ENCODE peak calls at places on chromosomes 1 and 21, in six cellular contexts. Z is left ventricle myocardium inferior, J is PC-3, A is Caco-2, K is heart right ventricle, W is IMR-90. D is an unnamed sample.

GRCh38 chr1:175463856-175464255 is 271.3 kb upstream of the KIAA0040 start:
- DNase-seq in K (no peak), W (no peak), J (no peak), A (no peak), Z (no peak), D (peak)

GRCh38 chr1:9867408-9868243 is 42.4 kb downstream of the CTNNBIP1 start:
- DNase-seq in A (peak), K (peak), Z (peak), J (peak), W (peak), D (peak)

GRCh38 chr1:94962745-94963265 is 35.9 kb upstream of the CNN3 start:
- DNase-seq in Z (no peak), A (peak), J (peak), W (peak), K (peak), D (peak)

GRCh38 chr1:173889885-173890284 is 21.7 kb downstream of the ZBTB37 start:
- DNase-seq in A (no peak), W (no peak), J (no peak), Z (no peak), K (no peak), D (no peak)

GRCh38 chr1:4087530-4088420 is 187.7 kb upstream of the C1orf174 start:
- DNase-seq in Z (no peak), A (no peak), K (no peak), J (no peak), W (no peak), D (no peak)

GRCh38 chr21:30146558-30147282 is 19.9 kb downstream of the CLDN17 start:
- DNase-seq in K (no peak), W (no peak), Z (no peak), J (peak), A (no peak), D (no peak)

GRCh38 chr1:160859166-160859565 is 3.5 kb downstream of the CD244 start:
- DNase-seq in K (no peak), J (no peak), W (no peak), A (no peak), Z (no peak), D (peak)

GRCh38 chr1:77975907-77976306 is 3.0 kb downstream of the FUBP1 start:
- DNase-seq in J (no peak), Z (no peak), W (no peak), K (no peak), A (no peak), D (no peak)

GRCh38 chr21:41779659-41780058 is 12.8 kb upstream of the RIPK4 start:
- DNase-seq in K (no peak), W (no peak), Z (no peak), A (peak), J (peak), D (no peak)

GRCh38 chr21:41777934-41778815 is 11.3 kb upstream of the RIPK4 start:
- DNase-seq in J (peak), Z (peak), K (peak), W (peak), A (peak), D (peak)

GRCh38 chr21:41780337-41781046 is 13.6 kb upstream of the RIPK4 start:
- DNase-seq in J (no peak), Z (no peak), W (no peak), A (no peak), K (no peak), D (no peak)

GRCh38 chr21:41781047-41781405 is 14.2 kb upstream of the RIPK4 start:
- DNase-seq in A (no peak), K (no peak), W (no peak), Z (no peak), J (no peak), D (no peak)

GRCh38 chr21:41778974-41779600 is 12.2 kb upstream of the RIPK4 start:
- DNase-seq in W (no peak), K (no peak), J (peak), Z (no peak), A (peak), D (no peak)
- H3K4me3 ChIP-seq in W (no peak), K (no peak), J (peak), Z (no peak), A (peak), D (no peak)

DNA sequence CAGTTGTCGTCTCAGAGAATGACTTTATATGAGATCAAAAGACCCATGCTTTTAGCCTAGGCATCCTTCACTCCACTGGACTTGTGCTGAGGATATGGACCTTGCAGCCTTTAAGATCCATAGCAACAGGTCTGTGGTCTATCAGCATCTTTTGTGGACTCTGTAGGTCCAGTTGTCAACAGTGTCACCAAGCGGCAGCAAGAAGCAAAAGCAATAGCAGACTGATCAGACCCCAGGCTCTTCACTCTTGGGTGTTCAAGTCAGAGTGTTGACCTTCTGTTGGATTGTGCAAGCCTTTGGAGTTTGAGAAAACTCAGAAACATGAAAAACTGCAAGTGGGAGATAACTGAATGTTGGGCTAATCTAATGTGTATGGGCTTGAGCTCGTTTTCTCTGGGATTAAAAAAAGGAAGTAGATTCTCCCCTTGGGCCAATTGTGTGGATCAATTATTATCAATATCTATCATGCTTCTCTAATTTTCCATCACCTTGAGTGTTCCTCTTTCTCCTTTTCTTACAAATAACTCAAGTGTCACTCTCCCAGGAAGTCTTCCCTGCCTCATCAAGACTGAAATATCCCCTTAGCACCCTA is 144.2 kb downstream of the LYPLAL1 start:
- DNase-seq in W (no peak), K (no peak), Z (no peak), A (peak), J (peak), D (no peak)
- TF ChIP-seq CTCF in W (no peak), K (peak), Z (no peak), A (no peak), J (peak), D (peak)

GRCh38 chr1:60563777-60564176 is 490.2 kb upstream of the C1orf87 start:
- DNase-seq in K (no peak), A (no peak), W (no peak), Z (no peak), J (no peak), D (no peak)
- H3K4me3 ChIP-seq in K (no peak), A (no peak), W (no peak), Z (no peak), J (no peak), D (no peak)

DNA sequence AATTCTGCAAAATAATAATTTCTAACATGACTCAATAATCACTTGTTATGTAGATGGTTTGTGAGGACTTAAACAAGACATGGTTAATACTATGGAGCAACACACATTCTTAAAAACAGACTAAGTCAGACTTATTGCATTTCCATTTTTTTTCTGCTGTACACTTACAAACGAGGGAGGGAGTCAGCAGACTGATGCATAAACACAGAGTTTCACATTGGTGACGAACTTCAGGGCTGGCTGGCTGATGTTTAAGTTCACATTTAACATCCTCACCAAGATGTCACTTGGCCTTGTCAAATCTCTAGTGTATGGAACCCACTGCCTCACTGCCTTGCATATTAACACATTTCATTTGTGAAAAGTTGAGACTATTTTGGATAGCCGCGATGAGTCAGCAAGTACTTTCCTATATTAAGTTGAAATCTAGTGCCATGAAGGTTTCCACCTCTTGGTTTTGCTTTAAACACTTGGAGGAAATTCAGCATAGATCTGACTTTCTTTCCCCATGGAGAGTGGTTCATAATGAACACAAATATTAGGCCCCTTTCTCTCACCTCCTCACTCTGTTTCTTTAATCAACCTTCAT is 337.5 kb upstream of the RUNX1 start:
- DNase-seq in Z (no peak), J (no peak), K (no peak), W (peak), A (no peak), D (peak)
- TF ChIP-seq CTCF in Z (no peak), J (no peak), K (no peak), W (no peak), A (no peak), D (no peak)

GRCh38 chr1:92029241-92029922 is 403 bp upstream of the EPHX4 start:
- DNase-seq in A (no peak), Z (no peak), K (no peak), W (peak), J (no peak), D (no peak)
- H3K4me3 ChIP-seq in A (peak), Z (peak), K (peak), W (peak), J (peak), D (peak)

DNA sequence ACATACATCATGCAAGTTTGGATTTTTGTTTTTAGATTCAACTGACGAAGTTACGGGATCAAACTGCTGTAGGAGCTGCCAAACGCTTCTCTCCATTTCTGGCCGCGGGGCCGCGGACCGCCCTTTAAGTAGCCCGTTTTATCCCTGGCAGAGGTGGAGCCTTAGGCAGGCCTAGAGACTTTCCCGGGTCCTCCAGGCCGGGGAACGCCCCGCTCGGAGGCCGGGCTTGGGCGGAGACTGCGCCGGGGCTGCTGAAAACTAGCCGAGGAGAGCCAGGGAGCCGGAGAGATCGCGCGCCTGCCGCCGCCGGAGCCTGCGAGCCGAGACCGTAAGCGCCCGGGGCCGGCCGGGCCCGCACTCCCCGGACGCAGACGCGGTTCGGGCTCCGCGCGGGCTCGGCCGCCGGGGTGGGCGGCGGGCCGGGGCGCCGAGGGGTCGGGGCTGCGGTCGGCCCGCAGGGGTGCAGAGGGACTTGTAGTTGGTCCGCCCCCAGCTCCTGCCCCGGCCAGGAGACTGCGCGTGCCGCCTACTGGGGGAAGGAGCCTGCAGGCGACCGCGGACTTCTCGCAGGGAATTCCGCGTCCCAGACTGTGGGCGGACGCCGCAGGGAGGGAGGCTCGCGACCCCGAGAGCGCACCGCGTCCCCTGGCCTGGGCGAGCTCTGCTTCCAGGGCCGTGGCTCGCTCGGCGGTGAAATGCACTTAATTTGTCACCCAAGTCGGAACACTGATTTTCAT is at the start of gene EPHX1:
- DNase-seq in J (peak), W (peak), A (peak), K (peak), Z (peak), D (peak)
- TF ChIP-seq CTCF in J (no peak), W (peak), A (peak), K (peak), Z (peak), D (peak)

GRCh38 chr1:2322593-2323295 is 68.6 kb downstream of the MORN1 start:
- DNase-seq in Z (no peak), A (no peak), J (no peak), K (no peak), W (no peak), D (no peak)
- H3K4me3 ChIP-seq in Z (peak), A (no peak), J (no peak), K (no peak), W (no peak), D (no peak)